ENCODE peak calls at places on chromosomes 5 and 9, in four cellular contexts. R is lung microvascular endothelial cell, K is iris pigment epithelial cell, X is WTC11. S is an unnamed sample.

GRCh38 chr5:150560401-150561191 is 52.7 kb downstream of the NDST1 start:
- DNase-seq in X (peak; percentile 91), K (peak; percentile 79), R (peak; percentile 86), S (no peak)

GRCh38 chr5:119356384-119357188 is 767 bp downstream of the TNFAIP8 start:
- DNase-seq in R (peak; percentile 13), K (peak; percentile 16), X (no peak), S (no peak)

GRCh38 chr9:81344366-81344765 is 345.0 kb downstream of the TLE1 start:
- DNase-seq in X (no peak), R (no peak), K (no peak), S (peak; percentile 63)

GRCh38 chr9:33350310-33350709 is 52.1 kb downstream of the AQP7 start:
- DNase-seq in X (no peak), R (peak; percentile 69), K (peak; percentile 94), S (no peak)

GRCh38 chr5:173094012-173094661 is 38.0 kb downstream of the CREBRF start:
- DNase-seq in R (peak; percentile 81), X (no peak), K (peak; percentile 85), S (no peak)

GRCh38 chr9:121296213-121297127 is 28.5 kb downstream of the GSN start:
- DNase-seq in X (no peak), K (no peak), R (no peak), S (no peak)

GRCh38 chr5:152542741-152543140 is 137.7 kb upstream of the NMUR2 start:
- DNase-seq in R (peak; percentile 44), X (peak; percentile 47), K (peak; percentile 11), S (no peak)

GRCh38 chr5:115685966-115686691 is 60.3 kb upstream of the TMED7 start:
- DNase-seq in R (no peak), K (peak; percentile 2), X (no peak), S (no peak)

GRCh38 chr5:50853151-50853550 is 186.7 kb downstream of the PARP8 start:
- DNase-seq in K (no peak), X (no peak), R (no peak), S (no peak)